ENCODE peak calls at places on chromosomes 12 and 14, in eight cellular contexts. W, S, O, H, B, U, Q and P are unnamed samples.

GRCh38 chr12:89082354-89082753 is 269.9 kb downstream of the DUSP6 start:
- DNase-seq in Q (no peak), O (no peak), W (no peak), B (no peak), H (no peak), U (no peak), S (no peak), P (no peak)

GRCh38 chr14:99418217-99418616 is 62.4 kb downstream of the SETD3 start:
- DNase-seq in Q (no peak), B (no peak), W (no peak), H (no peak), O (no peak), S (no peak), U (no peak), P (no peak)

GRCh38 chr14:72925171-72925759 is 999 bp upstream of the DCAF4 start:
- DNase-seq in U (no peak), O (no peak), B (peak), H (no peak), W (no peak), S (no peak), Q (no peak), P (no peak)

GRCh38 chr12:59929091-59929490 is 333.3 kb downstream of the SLC16A7 start:
- DNase-seq in U (no peak), W (peak), H (no peak), Q (no peak), O (no peak), S (no peak), B (no peak), P (no peak)

GRCh38 chr12:89451876-89452275 is 72.7 kb downstream of the GALNT4 start:
- DNase-seq in O (no peak), S (no peak), H (no peak), W (peak), U (no peak), B (peak), Q (peak), P (no peak)

GRCh38 chr14:104105071-104105821 is 19.7 kb downstream of the ASPG start:
- DNase-seq in O (no peak), H (no peak), S (no peak), U (no peak), B (no peak), Q (no peak), W (no peak), P (no peak)

GRCh38 chr14:22838631-22839041 is 2.3 kb downstream of the MMP14 start:
- DNase-seq in B (no peak), H (no peak), O (no peak), U (no peak), S (no peak), W (no peak), Q (peak), P (no peak)

GRCh38 chr14:70473825-70474224 is 21.9 kb downstream of the ADAM21 start:
- DNase-seq in O (no peak), H (no peak), W (no peak), B (no peak), Q (no peak), S (no peak), U (no peak), P (no peak)

GRCh38 chr12:110906516-110906915 is 13.9 kb downstream of the MYL2 start:
- DNase-seq in Q (no peak), S (no peak), H (no peak), O (no peak), W (no peak), U (no peak), B (no peak), P (no peak)

GRCh38 chr12:56630180-56630632 is at the start of gene BAZ2A:
- DNase-seq in Q (peak), H (peak), W (no peak), S (peak), B (peak), O (peak), U (peak), P (peak)

GRCh38 chr12:122368361-122369073 is 54.0 kb downstream of the CLIP1 start:
- DNase-seq in B (peak), Q (no peak), U (no peak), S (no peak), H (no peak), O (no peak), W (peak), P (no peak)

GRCh38 chr12:107287436-107288413 is 194.4 kb upstream of the CRY1 start:
- DNase-seq in H (no peak), B (no peak), U (no peak), S (no peak), W (no peak), Q (no peak), O (no peak), P (no peak)

GRCh38 chr12:88445715-88446393 is 134.4 kb downstream of the KITLG start:
- DNase-seq in H (no peak), Q (no peak), S (no peak), B (no peak), W (no peak), U (no peak), O (no peak), P (no peak)

GRCh38 chr14:50001999-50002925 is 109.4 kb downstream of the ARF6 start:
- DNase-seq in Q (no peak), W (no peak), B (no peak), O (no peak), U (no peak), S (peak), H (no peak), P (peak)

GRCh38 chr12:110935588-110935987 is 15.2 kb upstream of the MYL2 start:
- DNase-seq in S (no peak), Q (no peak), O (no peak), B (no peak), W (no peak), U (no peak), H (no peak), P (no peak)

GRCh38 chr12:21795648-21796328 is 21.3 kb upstream of the KCNJ8 start:
- DNase-seq in H (no peak), U (no peak), Q (no peak), O (no peak), B (no peak), W (no peak), S (no peak), P (no peak)

GRCh38 chr12:54052745-54053624 is 650 bp upstream of the HOXC4 start:
- DNase-seq in S (no peak), U (no peak), Q (no peak), O (no peak), W (no peak), H (no peak), B (no peak), P (no peak)

GRCh38 chr14:58638231-58639205 is 756 bp downstream of the DACT1 start:
- DNase-seq in Q (peak), U (no peak), O (peak), W (no peak), B (peak), H (peak), S (no peak), P (no peak)

GRCh38 chr12:69933115-69933552 is 108.1 kb downstream of the MYRFL start:
- DNase-seq in U (no peak), H (no peak), Q (no peak), S (no peak), W (no peak), B (no peak), O (no peak), P (no peak)

GRCh38 chr14:100524933-100525243 is 62.3 kb downstream of the BEGAIN start:
- DNase-seq in Q (no peak), H (peak), B (peak), O (no peak), U (peak), W (no peak), S (peak), P (no peak)

GRCh38 chr12:132703611-132704010 is 7.0 kb upstream of the PGAM5 start:
- DNase-seq in S (no peak), W (no peak), B (no peak), O (no peak), Q (no peak), U (no peak), H (no peak), P (no peak)

GRCh38 chr14:24481622-24482324 is 26.3 kb downstream of the CMA1 start:
- DNase-seq in B (peak), S (no peak), U (no peak), O (no peak), W (no peak), Q (peak), H (peak), P (no peak)

GRCh38 chr14:61321385-61322010 is at the start of gene PRKCH:
- DNase-seq in B (peak), W (no peak), H (peak), Q (peak), O (no peak), S (peak), U (peak), P (peak)